ENCODE peak calls at places on chromosomes 6 and 20, in nine cellular contexts. K is naive thymus-derived CD8-positive, alpha-beta T cell; T is HT-29; D is activated T-cell treated with anti-CD3 and anti-CD28 coated beads, Interleukin-2, amount 50 U/mL, for 4 hours; H is anterior cingulate cortex; X is mammary epithelial cell; V is iris pigment epithelial cell; N is cardiac fibroblast; A is activated naive CD4-positive, alpha-beta T cell treated with anti-CD3 and anti-CD28 coated beads for 36 hours. B is an unnamed sample.

GRCh38 chr20:47432251-47433210 is 69.2 kb upstream of the NCOA3 start:
- DNase-seq in K (no peak), D (no peak), N (no peak), T (peak), X (peak), A (no peak), V (peak), H (no peak), B (peak)

GRCh38 chr6:10968776-10969175 is 75.3 kb downstream of the ELOVL2 start:
- DNase-seq in V (peak), H (no peak), X (no peak), K (no peak), D (no peak), A (no peak), T (no peak), N (peak), B (no peak)

GRCh38 chr6:89221971-89222887 is 5.1 kb upstream of the GABRR1 start:
- DNase-seq in N (no peak), X (no peak), D (no peak), V (peak), H (no peak), K (no peak), T (no peak), A (no peak), B (no peak)

GRCh38 chr6:146898069-146898887 is 299.5 kb downstream of the ADGB start:
- DNase-seq in A (no peak), N (no peak), H (no peak), T (no peak), K (no peak), X (no peak), V (no peak), D (no peak), B (no peak)

GRCh38 chr6:54618597-54618996 is 228.0 kb upstream of the FAM83B start:
- DNase-seq in T (no peak), H (no peak), X (no peak), A (no peak), V (no peak), D (no peak), N (no peak), K (no peak), B (no peak)

GRCh38 chr20:12207875-12208274 is 290.2 kb downstream of the BTBD3 start:
- DNase-seq in N (peak), D (no peak), K (no peak), T (peak), A (no peak), X (peak), V (peak), H (no peak), B (no peak)

GRCh38 chr6:15544321-15544900 is 118.4 kb downstream of the DTNBP1 start:
- DNase-seq in T (no peak), A (no peak), V (no peak), N (peak), D (no peak), X (no peak), H (no peak), K (no peak), B (no peak)

GRCh38 chr20:3935295-3935955 is 46.2 kb downstream of the PANK2 start:
- DNase-seq in V (no peak), X (no peak), A (no peak), N (peak), H (no peak), D (no peak), T (no peak), K (no peak), B (no peak)

GRCh38 chr6:110755411-110755834 is 59.8 kb downstream of the CDK19 start:
- DNase-seq in K (no peak), A (no peak), X (no peak), T (no peak), N (no peak), D (no peak), H (no peak), V (peak), B (no peak)

GRCh38 chr6:39812853-39813533 is 20.8 kb downstream of the DAAM2 start:
- DNase-seq in N (peak), T (no peak), A (no peak), D (no peak), X (no peak), K (no peak), H (no peak), V (peak), B (no peak)

GRCh38 chr6:161682982-161683381 is 409.1 kb upstream of the AGPAT4 start:
- DNase-seq in K (no peak), A (no peak), N (no peak), X (no peak), H (no peak), V (no peak), T (no peak), D (no peak), B (no peak)

GRCh38 chr6:3575701-3576100 is 118.9 kb upstream of the SLC22A23 start:
- DNase-seq in A (no peak), H (no peak), K (no peak), V (no peak), N (no peak), X (no peak), T (no peak), D (no peak), B (no peak)

GRCh38 chr20:44084891-44085290 is 102.1 kb downstream of the JPH2 start:
- DNase-seq in A (no peak), D (no peak), H (no peak), V (no peak), T (no peak), K (no peak), N (no peak), X (no peak), B (no peak)

GRCh38 chr6:8499540-8499939 is 64.2 kb upstream of the SLC35B3 start:
- DNase-seq in N (peak), X (peak), H (no peak), K (no peak), D (no peak), V (peak), A (no peak), T (peak), B (no peak)

GRCh38 chr6:118650500-118651281 is 700 bp downstream of the CEP85L start:
- DNase-seq in D (peak), X (peak), T (no peak), N (peak), K (peak), V (peak), A (peak), H (peak), B (peak)

GRCh38 chr6:155085582-155086253 is 90.6 kb downstream of the TIAM2 start:
- DNase-seq in K (no peak), X (peak), V (peak), T (peak), A (no peak), D (no peak), H (no peak), N (no peak), B (peak)

GRCh38 chr6:27902335-27903314 is 9.6 kb downstream of the OR2B2 start:
- DNase-seq in A (peak), V (peak), T (peak), H (peak), N (peak), K (peak), D (peak), X (peak), B (no peak)

GRCh38 chr20:42204261-42204660 is 586.1 kb upstream of the CHD6 start:
- DNase-seq in K (no peak), A (no peak), D (no peak), N (peak), T (peak), H (no peak), X (no peak), V (no peak), B (peak)

GRCh38 chr20:36055145-36055544 is 86.8 kb downstream of the CNBD2 start:
- DNase-seq in A (no peak), D (no peak), H (no peak), K (no peak), N (no peak), V (no peak), T (no peak), X (no peak), B (no peak)

GRCh38 chr20:9401381-9401780 is 113.0 kb upstream of the LAMP5 start:
- DNase-seq in X (no peak), A (no peak), N (no peak), D (no peak), V (no peak), T (no peak), K (no peak), H (no peak), B (no peak)

GRCh38 chr6:5302220-5302946 is 41.1 kb downstream of the FARS2 start:
- DNase-seq in H (no peak), V (no peak), X (no peak), D (no peak), T (no peak), N (no peak), K (no peak), A (peak), B (no peak)

GRCh38 chr6:22828179-22829062 is 259.1 kb downstream of the HDGFL1 start:
- DNase-seq in D (no peak), X (peak), T (peak), V (peak), A (no peak), N (peak), H (no peak), K (no peak), B (peak)

GRCh38 chr6:53544050-53544499 is 826 bp downstream of the GCLC start:
- DNase-seq in N (peak), V (peak), K (no peak), X (peak), D (no peak), H (peak), A (peak), T (peak), B (no peak)

GRCh38 chr20:2692036-2692885 is at the start of gene EBF4:
- DNase-seq in N (peak), X (peak), T (no peak), H (no peak), K (peak), D (peak), V (no peak), A (peak), B (peak)

GRCh38 chr20:55540013-55540412 is 465.3 kb downstream of the CBLN4 start:
- DNase-seq in K (no peak), V (no peak), H (no peak), X (peak), D (no peak), T (no peak), A (no peak), N (no peak), B (no peak)

GRCh38 chr6:111242452-111242851 is 155.1 kb downstream of the SLC16A10 start:
- DNase-seq in X (no peak), T (no peak), D (no peak), H (no peak), A (no peak), V (peak), K (no peak), N (no peak), B (no peak)

GRCh38 chr6:157268396-157268795 is 54.9 kb downstream of the TMEM242 start:
- DNase-seq in N (no peak), D (no peak), A (no peak), V (no peak), T (no peak), K (no peak), X (no peak), H (no peak), B (no peak)

GRCh38 chr6:148448371-148449010 is 105.9 kb downstream of the SASH1 start:
- DNase-seq in V (no peak), K (no peak), A (no peak), H (no peak), D (no peak), X (no peak), N (no peak), T (no peak), B (no peak)

GRCh38 chr6:78810698-78811097 is 56.7 kb upstream of the IRAK1BP1 start:
- DNase-seq in T (no peak), D (no peak), H (no peak), N (peak), K (no peak), X (peak), A (no peak), V (peak), B (no peak)

GRCh38 chr6:32982084-32982701 is 13.8 kb downstream of the BRD2 start:
- DNase-seq in T (peak), A (no peak), N (no peak), H (no peak), V (no peak), D (no peak), K (no peak), X (no peak), B (no peak)

GRCh38 chr6:119326291-119327005 is 23.1 kb downstream of the MAN1A1 start:
- DNase-seq in X (no peak), T (no peak), K (no peak), V (no peak), N (no peak), H (no peak), D (no peak), A (no peak), B (no peak)

GRCh38 chr6:61193771-61194170 is 1092.3 kb downstream of the KHDRBS2 start:
- DNase-seq in X (no peak), H (no peak), T (no peak), A (no peak), K (no peak), D (no peak), V (no peak), N (no peak), B (no peak)

GRCh38 chr6:129882510-129883023 is 21.5 kb upstream of the TMEM244 start:
- DNase-seq in X (no peak), K (no peak), N (no peak), A (no peak), H (no peak), T (no peak), V (no peak), D (no peak), B (no peak)

GRCh38 chr6:36266913-36267644 is 2.8 kb upstream of the PNPLA1 start:
- DNase-seq in V (no peak), N (no peak), D (no peak), K (no peak), H (no peak), T (no peak), A (no peak), X (no peak), B (no peak)

GRCh38 chr6:153032255-153032882 is 29.9 kb upstream of the MTRF1L start:
- DNase-seq in N (peak), D (no peak), H (no peak), K (no peak), T (peak), A (no peak), V (peak), X (peak), B (no peak)

GRCh38 chr20:47204008-47204745 is 152.3 kb downstream of the ZMYND8 start:
- DNase-seq in A (no peak), T (peak), X (peak), K (no peak), D (no peak), V (peak), N (no peak), H (no peak), B (peak)

GRCh38 chr6:13660273-13660672 is 45.1 kb downstream of the NOL7 start:
- DNase-seq in H (no peak), D (no peak), K (no peak), N (no peak), X (no peak), V (no peak), A (no peak), T (no peak), B (no peak)

GRCh38 chr6:136549359-136550044 is 720 bp downstream of the MAP7 start:
- DNase-seq in V (no peak), D (no peak), X (peak), H (no peak), A (no peak), K (peak), N (peak), T (peak), B (no peak)

GRCh38 chr6:53216301-53216700 is 67.7 kb upstream of the GCM1 start:
- DNase-seq in D (no peak), T (no peak), A (no peak), V (no peak), K (no peak), X (no peak), H (no peak), N (no peak), B (no peak)

B was measured in HuH-7.5.